ENCODE peak calls at places on chromosomes 13 and 19, in four cellular contexts. B is stimulated activated CD4-positive, alpha-beta T cell treated with anti-CD3 and anti-CD28 coated beads, Interleukin-4, amount 100 ng/mL, for 48 hours; V is left colon; I is activated T-cell treated with anti-CD3 and anti-CD28 coated beads for 1 hour. F is an unnamed sample.

GRCh38 chr13:74134777-74135305 is 637 bp upstream of the KLF12 start:
- DNase-seq in B (peak; percentile 58), V (peak; percentile 60), I (peak; percentile 41), F (peak; percentile 53)

GRCh38 chr19:55149078-55150003 is at the start of gene TNNT1:
- DNase-seq in B (no peak), V (no peak), I (no peak), F (no peak)

GRCh38 chr19:7944177-7944761 is 803 bp upstream of the TIMM44 start:
- DNase-seq in B (peak; percentile 83), V (peak; percentile 83), I (peak; percentile 85), F (peak; percentile 92)

GRCh38 chr13:24276310-24276709 is 33.1 kb upstream of the C1QTNF9 start:
- DNase-seq in B (no peak), V (no peak), I (no peak), F (no peak)

GRCh38 chr19:4199699-4200293 is 17.3 kb downstream of the ANKRD24 start:
- DNase-seq in B (no peak), V (no peak), I (no peak), F (no peak)

GRCh38 chr13:105774739-105775460 is 760.6 kb downstream of the EFNB2 start:
- DNase-seq in B (no peak), V (no peak), I (no peak), F (no peak)

GRCh38 chr13:50127017-50127725 is 111.9 kb downstream of the KCNRG start:
- DNase-seq in B (no peak), V (peak; percentile 70), I (no peak), F (peak; percentile 30)

GRCh38 chr13:77492982-77493381 is 42.5 kb upstream of the SCEL start:
- DNase-seq in B (no peak), V (no peak), I (no peak), F (peak; percentile 83)

GRCh38 chr13:33261426-33262068 is 24.0 kb downstream of the STARD13 start:
- DNase-seq in B (no peak), V (no peak), I (no peak), F (no peak)

GRCh38 chr19:46270521-46271256 is 26.2 kb upstream of the HIF3A start:
- DNase-seq in B (no peak), V (no peak), I (no peak), F (no peak)

GRCh38 chr13:52001120-52001731 is 10.0 kb downstream of the ATP7B start:
- DNase-seq in B (no peak), V (no peak), I (no peak), F (peak; percentile 65)

GRCh38 chr13:25881946-25882574 is 169.8 kb downstream of the SHISA2 start:
- DNase-seq in B (no peak), V (no peak), I (no peak), F (no peak)

GRCh38 chr19:6491802-6492592 is 10.1 kb downstream of the TUBB4A start:
- DNase-seq in B (no peak), V (no peak), I (no peak), F (no peak)

F was measured in dermis blood vessel endothelial cell.